ENCODE peak calls at places on chromosomes 5 and 9, in ten cellular contexts. Q, G, O, F, E, W, J, Y, V and U are unnamed samples.

GRCh38 chr5:94432499-94432898 is 185.9 kb downstream of the KIAA0825 start:
- DNase-seq in Q (peak; percentile 49), G (peak; percentile 75), O (peak; percentile 35), F (no peak), E (no peak), W (no peak), J (no peak), Y (no peak), V (peak; percentile 29), U (no peak)

GRCh38 chr5:88555658-88556057 is 287.0 kb upstream of the TMEM161B start:
- DNase-seq in Q (no peak), G (no peak), O (no peak), F (no peak), E (no peak), W (no peak), J (no peak), Y (peak; percentile 7), V (no peak), U (no peak)

GRCh38 chr5:181191526-181192336 is 13.3 kb downstream of the TRIM7 start:
- DNase-seq in Q (peak; percentile 94), G (peak; percentile 96), O (peak; percentile 84), F (peak; percentile 96), E (peak; percentile 97), W (peak; percentile 96), J (no peak), Y (peak; percentile 94), V (peak; percentile 95), U (peak; percentile 99)

GRCh38 chr9:109119439-109120203 is at the start of gene TMEM245:
- DNase-seq in Q (peak; percentile 100), G (peak; percentile 98), O (peak; percentile 98), F (peak; percentile 99), E (peak; percentile 96), W (peak; percentile 96), J (peak; percentile 93), Y (peak; percentile 100), V (peak; percentile 99), U (peak; percentile 97)

GRCh38 chr9:125388978-125389377 is 127.4 kb downstream of the GAPVD1 start:
- DNase-seq in Q (no peak), G (no peak), O (no peak), F (no peak), E (no peak), W (no peak), J (no peak), Y (no peak), V (no peak), U (no peak)

GRCh38 chr5:115816226-115817042 is at the start of gene CDO1:
- DNase-seq in Q (peak; percentile 59), G (peak; percentile 38), O (no peak), F (no peak), E (no peak), W (peak; percentile 54), J (no peak), Y (peak; percentile 56), V (no peak), U (no peak)

GRCh38 chr5:111532873-111533272 is 20.5 kb upstream of the STARD4 start:
- DNase-seq in Q (no peak), G (no peak), O (no peak), F (no peak), E (no peak), W (no peak), J (no peak), Y (no peak), V (no peak), U (no peak)

GRCh38 chr9:20356392-20357206 is 265.7 kb downstream of the MLLT3 start:
- DNase-seq in Q (peak; percentile 86), G (peak; percentile 81), O (peak; percentile 80), F (peak; percentile 83), E (peak; percentile 64), W (peak; percentile 53), J (peak; percentile 64), Y (peak; percentile 84), V (peak; percentile 69), U (no peak)

GRCh38 chr5:452856-453710 is 10.1 kb downstream of the EXOC3 start:
- DNase-seq in Q (no peak), G (no peak), O (no peak), F (no peak), E (no peak), W (no peak), J (no peak), Y (no peak), V (no peak), U (no peak)

DNA sequence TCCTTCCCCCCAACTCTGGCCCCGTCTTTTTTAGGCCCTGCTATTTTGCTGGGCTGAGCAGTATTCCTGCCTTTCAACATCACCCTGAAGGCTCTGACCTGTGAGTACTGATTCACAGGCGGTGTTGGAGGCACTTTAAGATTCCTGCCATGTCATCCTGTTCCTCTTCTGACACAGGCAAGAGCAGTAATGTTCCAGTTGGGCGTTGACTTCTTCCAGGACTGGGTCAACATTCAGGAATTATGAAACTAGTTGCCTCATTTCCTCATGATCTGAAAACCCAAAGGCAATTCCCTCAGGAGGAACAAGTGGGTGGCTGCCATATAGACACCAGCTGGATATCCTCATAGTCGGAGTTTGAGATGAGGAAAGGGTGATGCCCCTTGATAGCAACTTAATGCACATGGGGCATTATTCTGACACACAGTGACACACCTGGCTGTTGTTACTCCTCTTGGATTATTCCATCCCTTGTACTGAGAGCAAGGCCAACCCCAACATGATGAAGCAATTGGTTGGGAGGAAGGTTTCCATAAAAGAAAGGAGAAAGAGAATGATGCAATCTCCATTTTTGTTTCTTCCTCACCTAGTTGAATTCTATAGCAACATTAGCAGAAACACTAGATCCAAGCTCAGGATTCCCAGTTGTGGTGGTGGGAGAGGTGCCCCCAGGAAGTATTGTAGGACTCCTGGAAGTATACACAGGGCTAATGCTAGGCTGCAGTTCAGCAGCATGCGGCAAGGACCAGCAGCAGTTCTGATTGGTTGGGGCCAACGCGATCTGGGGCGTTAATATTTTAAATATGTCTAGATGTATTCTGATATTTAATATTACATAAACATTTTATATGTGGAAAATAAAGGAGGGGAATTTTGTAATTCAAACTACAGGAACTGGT is 19.6 kb upstream of the GLRX start:
- DNase-seq in Q (peak; percentile 71), G (peak; percentile 55), O (peak; percentile 97), F (peak; percentile 86), E (peak; percentile 51), W (no peak), J (no peak), Y (no peak), V (no peak), U (no peak)
- H3K4me3 ChIP-seq in Q (no peak overlapping the region), G (no peak overlapping the region), O (no peak overlapping the region), F (no peak overlapping the region), E (no peak overlapping the region), W (no peak overlapping the region), J (no peak overlapping the region), Y (no peak overlapping the region), V (no peak overlapping the region), U (no peak overlapping the region)

GRCh38 chr5:55679556-55679955 is 32.6 kb downstream of the SLC38A9 start:
- DNase-seq in Q (peak; percentile 28), G (no peak), O (no peak), F (no peak), E (no peak), W (no peak), J (no peak), Y (no peak), V (no peak), U (no peak)

GRCh38 chr5:55682071-55682470 is 30.1 kb downstream of the SLC38A9 start:
- DNase-seq in Q (no peak), G (no peak), O (no peak), F (no peak), E (no peak), W (no peak), J (no peak), Y (no peak), V (no peak), U (no peak)

GRCh38 chr5:55675119-55675518 is 37.0 kb downstream of the SLC38A9 start:
- DNase-seq in Q (peak; percentile 3), G (no peak), O (no peak), F (no peak), E (no peak), W (no peak), J (no peak), Y (no peak), V (no peak), U (no peak)

GRCh38 chr5:55680353-55680752 is 31.8 kb downstream of the SLC38A9 start:
- DNase-seq in Q (no peak), G (no peak), O (no peak), F (no peak), E (no peak), W (no peak), J (no peak), Y (no peak), V (no peak), U (no peak)
- H3K4me3 ChIP-seq in Q (no peak overlapping the region), G (no peak overlapping the region), O (no peak overlapping the region), F (no peak overlapping the region), E (no peak overlapping the region), W (no peak overlapping the region), J (no peak overlapping the region), Y (no peak overlapping the region), V (no peak overlapping the region), U (no peak overlapping the region)

GRCh38 chr5:141371572-141372475 is 1.8 kb downstream of the PCDHGB3 start:
- DNase-seq in Q (no peak), G (no peak), O (no peak), F (no peak), E (no peak), W (no peak), J (no peak), Y (no peak), V (no peak), U (no peak)

GRCh38 chr5:141374627-141375026 is 936 bp downstream of the PCDHGA6 start:
- DNase-seq in Q (no peak), G (no peak), O (no peak), F (no peak), E (no peak), W (no peak), J (no peak), Y (no peak), V (no peak), U (no peak)

GRCh38 chr5:141366016-141366896 is 2.3 kb downstream of the PCDHGA5 start:
- DNase-seq in Q (no peak), G (no peak), O (no peak), F (no peak), E (no peak), W (no peak), J (no peak), Y (no peak), V (no peak), U (no peak)

GRCh38 chr5:141373673-141374317 is at the start of gene PCDHGA6:
- DNase-seq in Q (peak; percentile 58), G (no peak), O (peak; percentile 29), F (no peak), E (no peak), W (no peak), J (no peak), Y (peak; percentile 70), V (no peak), U (no peak)

GRCh38 chr5:141369994-141370848 is at the start of gene PCDHGB3:
- DNase-seq in Q (peak; percentile 74), G (peak; percentile 31), O (peak; percentile 29), F (peak; percentile 55), E (no peak), W (no peak), J (no peak), Y (peak; percentile 48), V (no peak), U (no peak)
- H3K4me3 ChIP-seq in Q (peak within 1 kb of the TSS; percentile 49), G (no peak within 1 kb of the TSS), O (peak within 1 kb of the TSS; percentile 19), F (peak within 1 kb of the TSS; percentile 29), E (peak within 1 kb of the TSS; percentile 20), W (no peak within 1 kb of the TSS), J (no peak within 1 kb of the TSS), Y (no peak within 1 kb of the TSS), V (no peak within 1 kb of the TSS), U (peak within 1 kb of the TSS; percentile 57)

DNA sequence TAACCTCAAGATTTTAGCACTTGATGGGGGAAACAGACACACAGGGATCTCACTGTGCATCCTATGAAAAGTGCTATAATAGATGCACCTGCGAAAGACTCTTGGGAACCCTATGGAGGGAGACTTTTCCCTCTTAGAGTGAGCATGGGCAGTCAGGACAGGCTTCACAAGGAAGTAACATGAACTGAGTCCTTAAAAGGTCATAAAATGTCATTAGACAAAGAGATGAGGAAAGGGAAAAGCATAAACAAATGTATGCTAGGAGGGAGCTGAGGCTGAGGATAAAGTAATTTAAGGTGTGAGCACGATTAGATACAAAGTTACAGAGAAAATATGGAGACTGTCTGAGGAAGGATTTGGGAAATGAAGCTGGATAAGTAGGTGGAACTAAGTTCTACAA is 60.6 kb upstream of the MIER3 start:
- DNase-seq in Q (no peak), G (no peak), O (no peak), F (no peak), E (no peak), W (no peak), J (no peak), Y (no peak), V (no peak), U (no peak)
- H3K4me3 ChIP-seq in Q (no peak overlapping the region), G (no peak overlapping the region), O (no peak overlapping the region), F (no peak overlapping the region), E (no peak overlapping the region), W (no peak overlapping the region), J (no peak overlapping the region), Y (no peak overlapping the region), V (no peak overlapping the region), U (no peak overlapping the region)